ENCODE peak calls at places on chromosomes 3 and 15, in seven cellular contexts. D, F, O, M, H, K and A are unnamed samples.

GRCh38 chr3:51275096-51275805 is 109.8 kb upstream of the MANF start:
- DNase-seq in O (no peak), F (no peak), D (no peak), M (no peak), K (no peak), H (no peak), A (no peak)

GRCh38 chr3:184808021-184808420 is 3.9 kb upstream of the VPS8 start:
- DNase-seq in F (no peak), M (no peak), H (no peak), O (no peak), K (no peak), D (no peak), A (no peak)

GRCh38 chr3:150691414-150692040 is 12.2 kb downstream of the ERICH6 start:
- DNase-seq in M (no peak), O (no peak), D (no peak), H (no peak), F (no peak), K (no peak), A (no peak)

GRCh38 chr3:37228734-37229133 is 54.4 kb upstream of the LRRFIP2 start:
- DNase-seq in O (no peak), D (no peak), F (no peak), K (no peak), M (no peak), H (no peak), A (no peak)

GRCh38 chr15:58510715-58511465 is 79.1 kb downstream of the LIPC start:
- DNase-seq in O (no peak), D (no peak), M (no peak), H (no peak), K (no peak), F (no peak), A (no peak)

GRCh38 chr3:10340476-10340875 is 19.6 kb upstream of the SEC13 start:
- DNase-seq in F (no peak), M (peak; percentile 11), O (no peak), D (no peak), K (no peak), H (no peak), A (no peak)

GRCh38 chr3:10347648-10348403 is 26.9 kb upstream of the SEC13 start:
- DNase-seq in K (no peak), H (no peak), O (no peak), M (no peak), D (no peak), F (no peak), A (no peak)

GRCh38 chr15:85725019-85725418 is 69.7 kb downstream of the KLHL25 start:
- DNase-seq in M (no peak), K (no peak), H (no peak), F (no peak), D (no peak), O (no peak), A (no peak)

GRCh38 chr3:168431436-168431835 is 335.7 kb upstream of the GOLIM4 start:
- DNase-seq in M (no peak), F (no peak), O (no peak), H (no peak), D (no peak), K (no peak), A (no peak)

GRCh38 chr3:154862265-154862664 is 217.9 kb upstream of the MME start:
- DNase-seq in H (no peak), O (no peak), M (no peak), D (no peak), F (no peak), K (no peak), A (no peak)

GRCh38 chr3:52314495-52314894 is 1.6 kb upstream of the DNAH1 start:
- DNase-seq in H (no peak), K (no peak), O (no peak), F (no peak), M (no peak), D (no peak), A (no peak)

GRCh38 chr3:124850633-124851032 is 36.5 kb downstream of the ITGB5 start:
- DNase-seq in F (peak; percentile 69), O (no peak), D (no peak), M (no peak), H (no peak), K (no peak), A (no peak)

GRCh38 chr15:100765458-100766224 is 114.0 kb upstream of the ALDH1A3 start:
- DNase-seq in O (no peak), K (no peak), H (no peak), F (peak; percentile 51), D (peak; percentile 10), M (no peak), A (no peak)

GRCh38 chr3:46713048-46713897 is 4.4 kb downstream of the PRSS50 start:
- DNase-seq in F (peak; percentile 46), M (no peak), K (no peak), O (no peak), D (peak; percentile 5), H (no peak), A (no peak)

GRCh38 chr15:40100133-40100946 is 8.3 kb downstream of the BMF start:
- DNase-seq in K (no peak), H (no peak), M (no peak), F (no peak), D (no peak), O (no peak), A (no peak)

GRCh38 chr3:41434781-41435180 is 235.5 kb downstream of the CTNNB1 start:
- DNase-seq in K (no peak), M (no peak), D (no peak), H (no peak), F (no peak), O (no peak), A (no peak)

GRCh38 chr3:42014443-42014945 is 52.6 kb upstream of the ULK4 start:
- DNase-seq in D (no peak), O (no peak), F (no peak), M (no peak), H (no peak), K (no peak), A (no peak)

GRCh38 chr15:36896949-36897348 is 203.4 kb downstream of the MEIS2 start:
- DNase-seq in H (no peak), F (no peak), K (no peak), M (no peak), D (no peak), O (no peak), A (no peak)

GRCh38 chr3:20068512-20069177 is 28.4 kb downstream of the KAT2B start:
- DNase-seq in K (no peak), O (no peak), F (no peak), H (no peak), M (no peak), D (no peak), A (no peak)

GRCh38 chr15:75107905-75108838 is 84.8 kb downstream of the PPCDC start:
- DNase-seq in F (no peak), M (no peak), O (no peak), H (no peak), D (no peak), K (peak; percentile 74), A (peak; percentile 34)

GRCh38 chr3:65561617-65562016 is 477.1 kb downstream of the MAGI1 start:
- DNase-seq in H (no peak), K (no peak), D (no peak), O (no peak), M (no peak), F (no peak), A (no peak)

GRCh38 chr15:77712438-77712837 is 79.7 kb upstream of the LINGO1 start:
- DNase-seq in K (no peak), F (no peak), O (no peak), D (no peak), H (no peak), M (no peak), A (no peak)
- H3K4me3 ChIP-seq in K (no peak overlapping the region), F (no peak overlapping the region), O (no peak overlapping the region), D (no peak overlapping the region), H (no peak overlapping the region), M (no peak overlapping the region), A (no peak overlapping the region)

GRCh38 chr3:29949131-29949530 is 657.3 kb upstream of the TGFBR2 start:
- DNase-seq in D (no peak), M (no peak), O (no peak), F (no peak), H (no peak), K (no peak), A (no peak)

GRCh38 chr3:29955413-29955812 is 651.0 kb upstream of the TGFBR2 start:
- DNase-seq in H (no peak), F (no peak), M (no peak), O (no peak), K (no peak), D (no peak), A (no peak)

DNA sequence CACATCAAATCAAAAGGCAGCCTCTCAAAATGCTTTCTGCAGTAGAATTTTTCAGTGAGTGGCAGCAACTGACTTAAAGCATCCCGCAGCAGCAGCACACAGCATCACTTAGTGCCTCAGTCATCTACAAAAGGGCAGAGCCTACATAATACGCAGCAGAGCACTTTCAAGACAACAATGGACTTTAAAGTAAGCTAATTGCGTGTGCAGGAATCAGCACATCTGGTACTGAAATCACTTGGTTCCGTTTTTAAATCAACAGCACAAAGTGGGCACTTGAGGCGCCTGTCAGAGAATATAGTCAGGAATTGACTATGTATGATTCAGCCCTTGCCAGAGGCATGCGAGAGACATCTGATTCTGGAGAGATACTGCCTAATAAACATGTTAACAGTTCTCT is 656.2 kb upstream of the TGFBR2 start:
- DNase-seq in D (no peak), M (no peak), K (no peak), H (no peak), O (no peak), F (no peak), A (no peak)
- H3K27ac ChIP-seq in D (no peak overlapping the region), M (peak overlapping the region; percentile 85), K (no peak overlapping the region), H (no peak overlapping the region), O (no peak overlapping the region), F (no peak overlapping the region), A (no peak overlapping the region)

GRCh38 chr3:194351952-194352536 is 916 bp upstream of the CPN2 start:
- DNase-seq in O (no peak), D (no peak), H (no peak), K (no peak), M (no peak), F (no peak), A (no peak)
- H3K4me3 ChIP-seq in O (no peak overlapping the region), D (no peak overlapping the region), H (no peak overlapping the region), K (no peak overlapping the region), M (no peak overlapping the region), F (no peak overlapping the region), A (no peak overlapping the region)

GRCh38 chr3:121974601-121975111 is 47.4 kb downstream of the ILDR1 start:
- DNase-seq in O (no peak), D (no peak), H (no peak), F (no peak), K (no peak), M (no peak), A (no peak)

GRCh38 chr3:121969631-121970030 is 52.4 kb downstream of the ILDR1 start:
- DNase-seq in H (no peak), O (no peak), M (no peak), K (no peak), F (no peak), D (no peak), A (no peak)

GRCh38 chr3:121975702-121976302 is 46.2 kb downstream of the ILDR1 start:
- DNase-seq in D (no peak), K (no peak), M (no peak), O (no peak), H (no peak), F (no peak), A (no peak)

GRCh38 chr3:121970047-121970446 is 52.0 kb downstream of the ILDR1 start:
- DNase-seq in H (no peak), F (no peak), K (no peak), M (no peak), O (no peak), D (no peak), A (no peak)
- H3K27ac ChIP-seq in H (no peak overlapping the region), F (no peak overlapping the region), K (no peak overlapping the region), M (no peak overlapping the region), O (no peak overlapping the region), D (no peak overlapping the region), A (no peak overlapping the region)

GRCh38 chr3:13540332-13540995 is 8.5 kb upstream of the FBLN2 start:
- DNase-seq in H (no peak), O (no peak), K (no peak), D (no peak), F (peak; percentile 81), M (no peak), A (no peak)
- H3K4me3 ChIP-seq in H (no peak overlapping the region), O (no peak overlapping the region), K (no peak overlapping the region), D (no peak overlapping the region), F (no peak overlapping the region), M (no peak overlapping the region), A (no peak overlapping the region)